ENCODE peak calls at places on chromosomes 5 and 9, in eight cellular contexts. One of them, this sample, is unnamed.

GRCh38 chr9:106892632-106893031 is 29.7 kb downstream of the ZNF462 start:
- DNase-seq in A549: peak
- DNase-seq in Panc1: peak
- DNase-seq in CD4-positive, alpha-beta memory T cell: no peak
- DNase-seq in brain microvascular endothelial cell: peak
- DNase-seq in AG04450: peak
- DNase-seq in CD8-positive, alpha-beta T cell: no peak
- DNase-seq in iPS DF 6.9: peak
- DNase-seq in this sample: no peak

GRCh38 chr9:78695521-78695920 is 398.6 kb downstream of the PSAT1 start:
- DNase-seq in AG04450: no peak
- DNase-seq in CD4-positive, alpha-beta memory T cell: no peak
- DNase-seq in Panc1: no peak
- DNase-seq in iPS DF 6.9: no peak
- DNase-seq in A549: no peak
- DNase-seq in CD8-positive, alpha-beta T cell: no peak
- DNase-seq in brain microvascular endothelial cell: no peak
- DNase-seq in this sample: no peak

GRCh38 chr5:179620703-179621350 is 2.6 kb downstream of the HNRNPH1 start:
- DNase-seq in CD4-positive, alpha-beta memory T cell: no peak
- DNase-seq in iPS DF 6.9: no peak
- DNase-seq in AG04450: no peak
- DNase-seq in CD8-positive, alpha-beta T cell: no peak
- DNase-seq in A549: no peak
- DNase-seq in Panc1: no peak
- DNase-seq in brain microvascular endothelial cell: no peak
- DNase-seq in this sample: peak

GRCh38 chr5:179361204-179361603 is 15.9 kb upstream of the ADAMTS2 start:
- DNase-seq in iPS DF 6.9: no peak
- DNase-seq in Panc1: no peak
- DNase-seq in brain microvascular endothelial cell: no peak
- DNase-seq in CD4-positive, alpha-beta memory T cell: no peak
- DNase-seq in AG04450: no peak
- DNase-seq in A549: no peak
- DNase-seq in CD8-positive, alpha-beta T cell: no peak
- DNase-seq in this sample: no peak

GRCh38 chr5:73482383-73483193 is 15.7 kb upstream of the BTF3 start:
- DNase-seq in A549: no peak
- DNase-seq in CD4-positive, alpha-beta memory T cell: no peak
- DNase-seq in iPS DF 6.9: no peak
- DNase-seq in AG04450: peak
- DNase-seq in CD8-positive, alpha-beta T cell: no peak
- DNase-seq in Panc1: no peak
- DNase-seq in brain microvascular endothelial cell: peak
- DNase-seq in this sample: no peak

GRCh38 chr9:137506274-137506673 is 43.9 kb downstream of the PNPLA7 start:
- DNase-seq in A549: peak
- DNase-seq in iPS DF 6.9: no peak
- DNase-seq in Panc1: no peak
- DNase-seq in brain microvascular endothelial cell: no peak
- DNase-seq in CD4-positive, alpha-beta memory T cell: no peak
- DNase-seq in AG04450: no peak
- DNase-seq in CD8-positive, alpha-beta T cell: no peak
- DNase-seq in this sample: no peak

GRCh38 chr5:40518511-40518917 is 161.2 kb upstream of the PTGER4 start:
- DNase-seq in AG04450: peak
- DNase-seq in brain microvascular endothelial cell: peak
- DNase-seq in CD8-positive, alpha-beta T cell: no peak
- DNase-seq in Panc1: peak
- DNase-seq in iPS DF 6.9: no peak
- DNase-seq in A549: peak
- DNase-seq in CD4-positive, alpha-beta memory T cell: no peak
- DNase-seq in this sample: no peak

GRCh38 chr5:454936-455335 is 12.0 kb downstream of the EXOC3 start:
- DNase-seq in A549: no peak
- DNase-seq in AG04450: no peak
- DNase-seq in brain microvascular endothelial cell: no peak
- DNase-seq in Panc1: no peak
- DNase-seq in iPS DF 6.9: no peak
- DNase-seq in CD8-positive, alpha-beta T cell: no peak
- DNase-seq in CD4-positive, alpha-beta memory T cell: no peak
- DNase-seq in this sample: no peak

GRCh38 chr5:81147970-81148571 is 85.1 kb upstream of the CKMT2 start:
- DNase-seq in CD8-positive, alpha-beta T cell: no peak
- DNase-seq in brain microvascular endothelial cell: no peak
- DNase-seq in CD4-positive, alpha-beta memory T cell: no peak
- DNase-seq in Panc1: no peak
- DNase-seq in A549: no peak
- DNase-seq in AG04450: no peak
- DNase-seq in iPS DF 6.9: no peak
- DNase-seq in this sample: peak

GRCh38 chr5:81825237-81825636 is 74.3 kb upstream of the SSBP2 start:
- DNase-seq in brain microvascular endothelial cell: peak
- DNase-seq in A549: peak
- DNase-seq in AG04450: peak
- DNase-seq in CD8-positive, alpha-beta T cell: no peak
- DNase-seq in iPS DF 6.9: no peak
- DNase-seq in Panc1: no peak
- DNase-seq in CD4-positive, alpha-beta memory T cell: no peak
- DNase-seq in this sample: no peak

GRCh38 chr5:52119768-52120167 is 667.9 kb upstream of the ITGA1 start:
- DNase-seq in CD8-positive, alpha-beta T cell: no peak
- DNase-seq in CD4-positive, alpha-beta memory T cell: no peak
- DNase-seq in iPS DF 6.9: no peak
- DNase-seq in A549: no peak
- DNase-seq in Panc1: no peak
- DNase-seq in AG04450: no peak
- DNase-seq in brain microvascular endothelial cell: no peak
- DNase-seq in this sample: no peak

DNA sequence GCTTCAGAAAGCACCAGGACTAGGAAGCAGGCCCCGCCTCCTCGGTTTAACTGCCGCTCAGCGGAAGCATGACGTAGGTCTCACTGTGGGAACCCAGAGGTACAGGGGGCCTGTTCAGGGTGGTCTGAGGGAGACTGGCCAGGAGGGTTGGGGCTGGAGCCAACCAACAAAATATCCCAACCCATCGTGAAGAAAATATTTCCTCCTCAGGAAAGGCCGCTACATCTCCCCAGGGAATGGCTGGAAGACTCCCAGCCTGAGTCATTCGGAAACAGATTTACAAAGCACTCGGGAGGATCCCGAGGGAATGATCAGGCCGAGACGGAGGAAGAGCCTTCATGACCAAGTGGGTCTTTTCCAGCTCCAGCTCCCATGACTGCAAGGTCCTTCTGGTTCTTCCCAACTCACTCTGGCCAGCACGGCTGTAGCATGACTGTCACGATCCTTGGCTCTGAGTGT is 100.8 kb downstream of the LHFPL2 start:
- DNase-seq in CD8-positive, alpha-beta T cell: no peak
- DNase-seq in CD4-positive, alpha-beta memory T cell: no peak
- DNase-seq in brain microvascular endothelial cell: peak
- DNase-seq in A549: no peak
- DNase-seq in AG04450: no peak
- DNase-seq in Panc1: no peak
- DNase-seq in iPS DF 6.9: no peak
- DNase-seq in this sample: no peak
- H3K27ac ChIP-seq in CD8-positive, alpha-beta T cell: no peak
- H3K27ac ChIP-seq in CD4-positive, alpha-beta memory T cell: no peak
- H3K27ac ChIP-seq in brain microvascular endothelial cell: peak
- H3K27ac ChIP-seq in A549: no peak
- H3K27ac ChIP-seq in AG04450: peak
- H3K27ac ChIP-seq in Panc1: no peak
- H3K27ac ChIP-seq in iPS DF 6.9: no peak
- H3K27ac ChIP-seq in this sample: no peak

GRCh38 chr9:127945338-127945737 is 7.7 kb upstream of the DPM2 start:
- DNase-seq in CD4-positive, alpha-beta memory T cell: peak
- DNase-seq in AG04450: no peak
- DNase-seq in brain microvascular endothelial cell: no peak
- DNase-seq in iPS DF 6.9: no peak
- DNase-seq in Panc1: no peak
- DNase-seq in CD8-positive, alpha-beta T cell: no peak
- DNase-seq in A549: no peak
- DNase-seq in this sample: no peak

GRCh38 chr9:127945942-127946341 is 8.3 kb upstream of the DPM2 start:
- DNase-seq in CD4-positive, alpha-beta memory T cell: peak
- DNase-seq in CD8-positive, alpha-beta T cell: no peak
- DNase-seq in brain microvascular endothelial cell: no peak
- DNase-seq in Panc1: no peak
- DNase-seq in AG04450: no peak
- DNase-seq in iPS DF 6.9: no peak
- DNase-seq in A549: no peak
- DNase-seq in this sample: no peak

GRCh38 chr9:127944586-127945218 is 7.0 kb upstream of the DPM2 start:
- DNase-seq in AG04450: no peak
- DNase-seq in A549: no peak
- DNase-seq in CD4-positive, alpha-beta memory T cell: peak
- DNase-seq in brain microvascular endothelial cell: no peak
- DNase-seq in iPS DF 6.9: no peak
- DNase-seq in Panc1: no peak
- DNase-seq in CD8-positive, alpha-beta T cell: no peak
- DNase-seq in this sample: no peak

GRCh38 chr9:127947841-127948710 is 10.4 kb upstream of the DPM2 start:
- DNase-seq in CD4-positive, alpha-beta memory T cell: peak
- DNase-seq in A549: no peak
- DNase-seq in Panc1: no peak
- DNase-seq in iPS DF 6.9: no peak
- DNase-seq in AG04450: no peak
- DNase-seq in brain microvascular endothelial cell: no peak
- DNase-seq in CD8-positive, alpha-beta T cell: no peak
- DNase-seq in this sample: no peak

GRCh38 chr9:127946728-127947127 is 9.1 kb upstream of the DPM2 start:
- DNase-seq in brain microvascular endothelial cell: no peak
- DNase-seq in iPS DF 6.9: no peak
- DNase-seq in A549: no peak
- DNase-seq in Panc1: no peak
- DNase-seq in CD4-positive, alpha-beta memory T cell: peak
- DNase-seq in AG04450: no peak
- DNase-seq in CD8-positive, alpha-beta T cell: no peak
- DNase-seq in this sample: no peak
- H3K27ac ChIP-seq in brain microvascular endothelial cell: no peak
- H3K27ac ChIP-seq in iPS DF 6.9: no peak
- H3K27ac ChIP-seq in A549: no peak
- H3K27ac ChIP-seq in Panc1: peak
- H3K27ac ChIP-seq in CD4-positive, alpha-beta memory T cell: no peak
- H3K27ac ChIP-seq in AG04450: peak
- H3K27ac ChIP-seq in CD8-positive, alpha-beta T cell: no peak
- H3K27ac ChIP-seq in this sample: peak

DNA sequence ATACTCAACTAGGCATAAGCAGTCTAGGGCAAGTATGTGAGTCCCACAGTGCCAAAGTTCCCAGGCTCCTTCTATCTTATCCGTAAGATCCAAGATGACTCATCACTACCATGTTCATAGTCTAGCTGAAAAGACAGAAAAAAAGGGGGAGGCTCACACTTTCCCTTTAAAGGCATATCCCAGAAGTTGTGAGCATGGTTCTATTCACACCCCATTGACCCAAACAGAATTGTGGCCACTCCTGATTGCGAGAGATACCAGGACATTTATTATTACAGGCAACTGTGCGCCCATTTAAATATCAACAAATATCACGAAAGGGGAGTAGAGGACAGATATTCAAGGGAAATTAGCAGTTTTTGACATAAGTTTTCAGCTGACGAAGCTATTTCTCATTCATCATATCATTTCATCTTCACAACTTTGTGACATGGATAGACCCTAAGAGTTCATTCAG is 8.1 kb upstream of the PFDN1 start:
- DNase-seq in brain microvascular endothelial cell: peak
- DNase-seq in A549: peak
- DNase-seq in CD8-positive, alpha-beta T cell: no peak
- DNase-seq in Panc1: no peak
- DNase-seq in iPS DF 6.9: no peak
- DNase-seq in CD4-positive, alpha-beta memory T cell: no peak
- DNase-seq in AG04450: peak
- DNase-seq in this sample: no peak
- H3K27ac ChIP-seq in brain microvascular endothelial cell: peak
- H3K27ac ChIP-seq in A549: no peak
- H3K27ac ChIP-seq in CD8-positive, alpha-beta T cell: no peak
- H3K27ac ChIP-seq in Panc1: no peak
- H3K27ac ChIP-seq in iPS DF 6.9: no peak
- H3K27ac ChIP-seq in CD4-positive, alpha-beta memory T cell: no peak
- H3K27ac ChIP-seq in AG04450: no peak
- H3K27ac ChIP-seq in this sample: no peak

GRCh38 chr5:54278979-54279717 is 31.2 kb downstream of the ARL15 start:
- DNase-seq in Panc1: no peak
- DNase-seq in CD8-positive, alpha-beta T cell: no peak
- DNase-seq in A549: no peak
- DNase-seq in AG04450: no peak
- DNase-seq in brain microvascular endothelial cell: no peak
- DNase-seq in iPS DF 6.9: no peak
- DNase-seq in CD4-positive, alpha-beta memory T cell: no peak
- DNase-seq in this sample: no peak
- H3K27ac ChIP-seq in Panc1: no peak
- H3K27ac ChIP-seq in CD8-positive, alpha-beta T cell: no peak
- H3K27ac ChIP-seq in A549: no peak
- H3K27ac ChIP-seq in AG04450: no peak
- H3K27ac ChIP-seq in brain microvascular endothelial cell: no peak
- H3K27ac ChIP-seq in iPS DF 6.9: no peak
- H3K27ac ChIP-seq in CD4-positive, alpha-beta memory T cell: no peak
- H3K27ac ChIP-seq in this sample: no peak